ENCODE peak calls at places on chromosome 14, in seven cellular contexts. E is RCC 7860; G is transverse colon; O is type B pancreatic cell; F is ELF-1; B is stimulated activated naive CD8-positive, alpha-beta T cell treated with anti-CD3 and anti-CD28 coated beads, Interleukin-15, Interleukin-2, amounts not matched to agents 100 U/mL and 50 U/mL, for 24 hours; Z is stimulated activated CD4-positive, alpha-beta T cell treated with anti-CD3 and anti-CD28 coated beads, Interleukin-2, amount 100 ng/mL, for 24 hours. N is an unnamed sample.

GRCh38 chr14:99274346-99275221 is 2.6 kb upstream of the BCL11B start:
- DNase-seq in Z (peak; percentile 67), O (peak; percentile 89), F (peak; percentile 94), G (peak; percentile 75), E (no peak), B (peak; percentile 65), N (peak; percentile 46)

GRCh38 chr14:92684801-92685560 is 63.4 kb downstream of the LGMN start:
- DNase-seq in Z (no peak), B (peak; percentile 30), F (peak; percentile 24), E (no peak), G (no peak), O (no peak), N (no peak)

GRCh38 chr14:105852378-105853088 is 326.1 kb downstream of the TMEM121 start:
- DNase-seq in B (no peak), F (no peak), E (no peak), O (peak; percentile 59), G (peak; percentile 5), Z (no peak), N (no peak)

GRCh38 chr14:25677111-25677510 is 627.2 kb upstream of the STXBP6 start:
- DNase-seq in B (no peak), G (no peak), Z (no peak), O (no peak), E (no peak), F (no peak), N (no peak)

GRCh38 chr14:73386342-73386741 is 72.0 kb downstream of the NUMB start:
- DNase-seq in G (no peak), E (no peak), O (no peak), F (no peak), B (no peak), Z (no peak), N (no peak)

GRCh38 chr14:50943261-50943942 is 881 bp downstream of the PYGL start:
- DNase-seq in O (no peak), G (peak; percentile 58), B (peak; percentile 3), E (no peak), F (peak; percentile 84), Z (no peak), N (no peak)

GRCh38 chr14:91464615-91465205 is 45.4 kb downstream of the PPP4R3A start:
- DNase-seq in B (peak; percentile 16), F (no peak), O (no peak), Z (peak; percentile 17), E (no peak), G (no peak), N (no peak)

GRCh38 chr14:93234798-93235197 is 27.7 kb downstream of the UBR7 start:
- DNase-seq in B (no peak), E (peak; percentile 87), Z (no peak), F (peak; percentile 57), O (no peak), G (no peak), N (no peak)

GRCh38 chr14:72715215-72715909 is 178.5 kb downstream of the DPF3 start:
- DNase-seq in E (no peak), F (no peak), G (no peak), O (no peak), Z (no peak), B (peak; percentile 10), N (no peak)

GRCh38 chr14:93317836-93318807 is 14.7 kb downstream of the BTBD7 start:
- DNase-seq in F (no peak), O (no peak), E (peak; percentile 71), B (no peak), Z (no peak), G (peak; percentile 22), N (no peak)

GRCh38 chr14:76351941-76352340 is 24.0 kb upstream of the ESRRB start:
- DNase-seq in B (no peak), G (no peak), E (no peak), F (no peak), Z (no peak), O (no peak), N (no peak)

GRCh38 chr14:33642641-33643342 is 308.1 kb downstream of the EGLN3 start:
- DNase-seq in O (no peak), G (no peak), E (no peak), F (no peak), Z (no peak), B (no peak), N (no peak)

GRCh38 chr14:96104469-96105057 is 65.4 kb downstream of the C14orf132 start:
- DNase-seq in Z (no peak), O (no peak), E (peak; percentile 66), B (no peak), F (peak; percentile 36), G (peak; percentile 87), N (no peak)